ENCODE peak calls at places on chromosome 9, in seven cellular contexts. V is pancreas, Q is spleen, E is Right ventricle myocardium inferior, S is EH, G is GF-D8, U is ACHN. K is an unnamed sample.

GRCh38 chr9:113011911-113012381 is at the start of gene ZNF883:
- DNase-seq in V (peak), Q (peak), E (peak), S (peak), G (no peak), U (no peak), K (no peak)

GRCh38 chr9:134570726-134571325 is 70.8 kb upstream of the COL5A1 start:
- DNase-seq in V (peak), Q (no peak), E (no peak), S (no peak), G (no peak), U (no peak), K (no peak)

GRCh38 chr9:36023260-36024048 is 13.3 kb upstream of the RECK start:
- DNase-seq in V (peak), Q (peak), E (peak), S (peak), G (peak), U (peak), K (peak)

GRCh38 chr9:123552530-123552929 is 196.5 kb downstream of the CRB2 start:
- DNase-seq in V (no peak), Q (no peak), E (peak), S (no peak), G (no peak), U (no peak), K (no peak)

GRCh38 chr9:127183814-127184582 is 61.6 kb upstream of the ANGPTL2 start:
- DNase-seq in V (peak), Q (peak), E (peak), S (peak), G (no peak), U (no peak), K (no peak)

GRCh38 chr9:89631381-89631780 is 26.6 kb downstream of the GADD45G start:
- DNase-seq in V (peak), Q (peak), E (no peak), S (no peak), G (no peak), U (no peak), K (no peak)

GRCh38 chr9:14272924-14273528 is 40.9 kb downstream of the NFIB start:
- DNase-seq in V (no peak), Q (no peak), E (no peak), S (no peak), G (no peak), U (peak), K (no peak)

GRCh38 chr9:127221695-127222094 is 42.9 kb upstream of the GARNL3 start:
- DNase-seq in V (no peak), Q (no peak), E (no peak), S (no peak), G (no peak), U (no peak), K (no peak)

GRCh38 chr9:83070257-83070656 is 7.3 kb upstream of the RASEF start:
- DNase-seq in V (no peak), Q (no peak), E (no peak), S (peak), G (no peak), U (no peak), K (no peak)

GRCh38 chr9:2178034-2178734 is 163.0 kb downstream of the SMARCA2 start:
- DNase-seq in V (no peak), Q (no peak), E (no peak), S (no peak), G (no peak), U (no peak), K (no peak)

GRCh38 chr9:3968891-3969290 is 331.0 kb downstream of the GLIS3 start:
- DNase-seq in V (no peak), Q (no peak), E (no peak), S (peak), G (no peak), U (no peak), K (no peak)

GRCh38 chr9:36450110-36450732 is 50.2 kb upstream of the RNF38 start:
- DNase-seq in V (no peak), Q (no peak), E (no peak), S (peak), G (no peak), U (peak), K (no peak)

GRCh38 chr9:34271618-34272017 is 57.5 kb downstream of the KIF24 start:
- DNase-seq in V (no peak), Q (no peak), E (no peak), S (no peak), G (no peak), U (no peak), K (no peak)

GRCh38 chr9:137408651-137409405 is 14.1 kb downstream of the EXD3 start:
- DNase-seq in V (no peak), Q (no peak), E (no peak), S (no peak), G (no peak), U (no peak), K (no peak)

GRCh38 chr9:134455010-134455409 is 128.8 kb downstream of the RXRA start:
- DNase-seq in V (no peak), Q (peak), E (peak), S (no peak), G (no peak), U (no peak), K (no peak)

GRCh38 chr9:135500525-135501260 is at the start of gene MRPS2:
- DNase-seq in V (peak), Q (peak), E (peak), S (peak), G (peak), U (peak), K (peak)

GRCh38 chr9:86324308-86324707 is 29.9 kb downstream of the TUT7 start:
- DNase-seq in V (no peak), Q (no peak), E (no peak), S (peak), G (no peak), U (no peak), K (no peak)

GRCh38 chr9:113355197-113355596 is 5.9 kb downstream of the BSPRY start:
- DNase-seq in V (no peak), Q (no peak), E (no peak), S (peak), G (no peak), U (peak), K (no peak)

GRCh38 chr9:73143606-73144328 is 7.9 kb upstream of the ANXA1 start:
- DNase-seq in V (no peak), Q (no peak), E (no peak), S (peak), G (peak), U (peak), K (no peak)

GRCh38 chr9:110579763-110580255 is 268 bp upstream of the SVEP1 start:
- DNase-seq in V (no peak), Q (no peak), E (peak), S (peak), G (no peak), U (no peak), K (no peak)

GRCh38 chr9:132099741-132100407 is 20.2 kb upstream of the MED27 start:
- DNase-seq in V (no peak), Q (no peak), E (no peak), S (peak), G (no peak), U (no peak), K (no peak)

GRCh38 chr9:136244116-136244775 is 1.4 kb downstream of the QSOX2 start:
- DNase-seq in V (no peak), Q (no peak), E (no peak), S (no peak), G (peak), U (peak), K (no peak)

GRCh38 chr9:135515083-135515511 is 6.1 kb upstream of the LCN1 start:
- DNase-seq in V (no peak), Q (peak), E (no peak), S (no peak), G (no peak), U (no peak), K (no peak)